ENCODE peak calls at places on chromosomes 3 and 15, in eight cellular contexts. S is pancreas; L is substantia nigra; A is fibroblast of the conjunctiva; X is left ventricle myocardium superior; H is M059J; T is SW 1271; B is naive thymus-derived CD8-positive, alpha-beta T cell. Z is an unnamed sample.

GRCh38 chr3:129418041-129418973 is 10.1 kb downstream of the EFCAB12 start:
- DNase-seq in S (no peak), L (no peak), X (no peak), T (no peak), H (no peak), A (no peak), B (no peak), Z (no peak)

GRCh38 chr15:39887832-39888231 is 32.2 kb downstream of the GPR176 start:
- DNase-seq in A (peak), H (peak), L (no peak), B (no peak), X (no peak), S (peak), T (no peak), Z (no peak)

GRCh38 chr3:11009898-11010297 is 17.4 kb downstream of the SLC6A1 start:
- DNase-seq in T (no peak), L (no peak), B (no peak), H (no peak), X (no peak), A (no peak), S (no peak), Z (no peak)

GRCh38 chr3:80355144-80355543 is 587.3 kb upstream of the ROBO1 start:
- DNase-seq in T (no peak), X (no peak), S (no peak), A (no peak), L (no peak), H (peak), B (no peak), Z (no peak)

GRCh38 chr3:54857343-54857742 is 70.5 kb downstream of the LRTM1 start:
- DNase-seq in B (no peak), X (no peak), H (peak), A (no peak), S (no peak), L (no peak), T (no peak), Z (no peak)

GRCh38 chr15:90954712-90955671 is at the start of gene RCCD1:
- DNase-seq in T (peak), L (peak), B (peak), S (peak), A (peak), H (peak), X (peak), Z (peak)

GRCh38 chr3:66270726-66271125 is 49.9 kb downstream of the SLC25A26 start:
- DNase-seq in B (no peak), H (no peak), S (no peak), T (no peak), X (no peak), A (no peak), L (no peak), Z (no peak)

GRCh38 chr15:86892774-86893449 is 813.2 kb downstream of the AGBL1 start:
- DNase-seq in S (no peak), X (no peak), B (no peak), T (no peak), H (peak), A (no peak), L (no peak), Z (no peak)

GRCh38 chr3:20658491-20658890 is 472.5 kb upstream of the SGO1 start:
- DNase-seq in T (no peak), X (no peak), A (no peak), B (no peak), L (no peak), S (no peak), H (no peak), Z (no peak)

GRCh38 chr15:58182460-58183163 is 44.4 kb downstream of the AQP9 start:
- DNase-seq in T (no peak), S (peak), B (no peak), L (peak), X (peak), H (peak), A (peak), Z (peak)

GRCh38 chr3:166471074-166471753 is 634.0 kb upstream of the BCHE start:
- DNase-seq in B (no peak), H (no peak), X (no peak), L (no peak), T (no peak), S (no peak), A (no peak), Z (no peak)

GRCh38 chr3:16767006-16767405 is 117.7 kb upstream of the PLCL2 start:
- DNase-seq in H (peak), S (no peak), B (no peak), T (no peak), X (no peak), L (no peak), A (peak), Z (no peak)

GRCh38 chr3:186722457-186722856 is 5.3 kb downstream of the KNG1 start:
- DNase-seq in X (no peak), H (peak), A (no peak), S (no peak), T (no peak), L (no peak), B (no peak), Z (no peak)

GRCh38 chr3:186406669-186407635 is 44.9 kb upstream of the DGKG start:
- DNase-seq in B (no peak), X (peak), A (no peak), T (no peak), S (peak), L (peak), H (no peak), Z (no peak)

GRCh38 chr3:155780291-155780690 is 25.8 kb downstream of the C3orf33 start:
- DNase-seq in L (no peak), T (no peak), S (no peak), X (no peak), H (no peak), B (no peak), A (no peak), Z (no peak)

Z was measured in activated naive CD4-positive, alpha-beta T cell treated with anti-CD3 and anti-CD28 coated beads, Interleukin-2, amount 50 U/mL, for 16 hours.